ENCODE peak calls at places on chromosome 20, in ten cellular contexts. O, J, G, W, M, N, D, Q, E and H are unnamed samples.
A peak's percentile ranks its signal among the peaks of the same experiment; 100 is the strongest.

GRCh38 chr20:11011653-11012052 is 337.9 kb upstream of the JAG1 start:
- DNase-seq in O (no peak), J (no peak), G (no peak), W (no peak), M (no peak), N (no peak), D (no peak), Q (no peak), E (no peak), H (no peak)

GRCh38 chr20:8005575-8006366 is 13.8 kb downstream of the TMX4 start:
- DNase-seq in O (no peak), J (no peak), G (no peak), W (no peak), M (no peak), N (no peak), D (no peak), Q (no peak), E (no peak), H (no peak)

GRCh38 chr20:47620808-47621805 is 119.4 kb downstream of the NCOA3 start:
- DNase-seq in O (peak; percentile 70), J (no peak), G (no peak), W (peak; percentile 83), M (peak; percentile 91), N (no peak), D (peak; percentile 35), Q (peak; percentile 18), E (peak; percentile 71), H (peak; percentile 27)

GRCh38 chr20:32320305-32320704 is 37.8 kb upstream of the ASXL1 start:
- DNase-seq in O (no peak), J (no peak), G (no peak), W (no peak), M (no peak), N (no peak), D (no peak), Q (no peak), E (no peak), H (no peak)

GRCh38 chr20:52473171-52473570 is 281.6 kb upstream of the ZFP64 start:
- DNase-seq in O (no peak), J (no peak), G (no peak), W (no peak), M (no peak), N (no peak), D (no peak), Q (no peak), E (no peak), H (no peak)

GRCh38 chr20:13261460-13262301 is 40.6 kb downstream of the ISM1 start:
- DNase-seq in O (peak; percentile 56), J (peak; percentile 91), G (no peak), W (peak; percentile 49), M (peak; percentile 78), N (no peak), D (peak; percentile 20), Q (peak; percentile 30), E (peak; percentile 62), H (peak; percentile 52)

GRCh38 chr20:49729780-49730179 is 16.1 kb upstream of the B4GALT5 start:
- DNase-seq in O (no peak), J (no peak), G (no peak), W (no peak), M (no peak), N (no peak), D (no peak), Q (no peak), E (no peak), H (no peak)

GRCh38 chr20:52552181-52552872 is 360.7 kb upstream of the ZFP64 start:
- DNase-seq in O (no peak), J (no peak), G (no peak), W (no peak), M (no peak), N (no peak), D (no peak), Q (no peak), E (no peak), H (no peak)

DNA sequence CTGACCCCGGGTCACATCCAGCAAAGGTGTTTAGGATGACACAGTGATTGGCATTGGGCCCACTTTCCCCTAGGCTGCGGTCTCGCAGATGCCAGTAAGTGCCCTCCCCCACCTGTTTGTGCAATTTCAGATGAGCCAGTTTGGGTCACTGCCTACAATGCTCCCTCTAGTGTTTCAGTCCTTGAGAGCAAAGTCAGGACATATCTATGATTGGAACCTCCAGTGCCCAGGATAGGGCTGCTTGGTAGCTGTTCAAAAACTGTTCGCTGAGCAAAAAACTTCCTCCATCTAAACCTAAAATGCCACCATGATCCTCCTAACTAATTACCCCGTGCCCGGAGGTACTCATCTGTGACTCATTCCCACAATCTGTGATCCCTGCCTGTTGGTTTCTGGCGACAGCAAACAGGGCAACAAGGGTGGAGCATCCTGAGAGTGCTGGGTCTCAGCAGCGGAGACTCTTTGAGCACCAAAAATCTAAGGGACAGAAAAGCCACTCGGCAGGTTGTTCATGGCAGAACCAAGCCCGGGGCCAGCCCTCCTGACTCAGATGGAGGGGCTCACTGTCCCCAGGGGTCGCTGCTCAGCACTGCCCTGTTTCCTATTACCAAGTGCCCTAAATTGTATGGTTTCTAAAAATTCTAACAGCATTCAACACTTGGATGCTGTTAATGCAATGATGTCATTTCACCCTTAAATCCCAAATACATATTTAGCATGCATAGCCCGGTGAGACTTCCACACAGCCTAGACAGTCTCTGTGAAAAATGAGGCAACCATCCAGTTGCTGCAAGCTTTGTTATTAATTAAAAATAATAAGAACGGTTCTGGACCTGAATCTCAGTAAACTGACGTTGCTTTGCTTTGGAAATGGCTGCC is 5.0 kb downstream of the VSX1 start:
- DNase-seq in O (peak; percentile 70), J (peak; percentile 69), G (no peak), W (no peak), M (peak; percentile 63), N (no peak), D (no peak), Q (no peak), E (peak; percentile 80), H (peak; percentile 54)
- H3K4me3 ChIP-seq in O (no peak overlapping the region), J (no peak overlapping the region), G (no peak overlapping the region), W (no peak overlapping the region), M (no peak overlapping the region), N (no peak overlapping the region), D (peak overlapping the region; percentile 28), Q (no peak overlapping the region), E (peak overlapping the region; percentile 40), H (no peak overlapping the region)

GRCh38 chr20:40685349-40685748 is 3.7 kb downstream of the MAFB start:
- DNase-seq in O (no peak), J (peak; percentile 30), G (no peak), W (no peak), M (no peak), N (no peak), D (no peak), Q (no peak), E (no peak), H (no peak)

GRCh38 chr20:40688129-40689099 is 622 bp downstream of the MAFB start:
- DNase-seq in O (no peak), J (no peak), G (no peak), W (no peak), M (no peak), N (no peak), D (no peak), Q (no peak), E (peak; percentile 31), H (no peak)

GRCh38 chr20:40686434-40686882 is 2.6 kb downstream of the MAFB start:
- DNase-seq in O (no peak), J (peak; percentile 51), G (no peak), W (peak; percentile 16), M (no peak), N (no peak), D (no peak), Q (no peak), E (no peak), H (no peak)

GRCh38 chr20:40687384-40688128 is 1.5 kb downstream of the MAFB start:
- DNase-seq in O (no peak), J (peak; percentile 87), G (no peak), W (peak; percentile 52), M (no peak), N (peak; percentile 79), D (no peak), Q (peak; percentile 56), E (no peak), H (no peak)

GRCh38 chr20:40686893-40687292 is 2.1 kb downstream of the MAFB start:
- DNase-seq in O (no peak), J (no peak), G (no peak), W (no peak), M (no peak), N (no peak), D (no peak), Q (no peak), E (no peak), H (no peak)
- H3K4me3 ChIP-seq in O (peak overlapping the region; percentile 21), J (peak overlapping the region; percentile 82), G (no peak overlapping the region), W (peak overlapping the region; percentile 58), M (no peak overlapping the region), N (peak overlapping the region; percentile 67), D (peak overlapping the region; percentile 62), Q (no peak overlapping the region), E (no peak overlapping the region), H (peak overlapping the region; percentile 11)

DNA sequence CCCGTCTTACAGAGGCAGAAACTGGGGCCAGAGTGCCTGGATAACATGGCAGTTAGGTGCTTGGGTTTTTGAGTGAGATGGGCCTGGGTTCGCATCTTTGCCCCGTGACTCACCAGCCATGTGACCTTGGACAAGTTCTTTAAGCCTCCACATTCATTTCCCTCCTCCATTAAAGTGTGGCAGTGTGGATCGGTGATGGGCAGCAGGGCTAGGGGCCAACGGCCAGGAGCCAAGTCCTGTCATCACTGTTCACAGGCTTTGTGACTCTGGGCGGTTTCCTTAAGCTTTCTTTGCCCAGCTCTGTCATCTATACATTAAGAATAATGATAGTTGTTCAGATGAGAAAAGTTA is 85.5 kb upstream of the PMEPA1 start:
- DNase-seq in O (no peak), J (no peak), G (no peak), W (no peak), M (no peak), N (no peak), D (no peak), Q (no peak), E (peak; percentile 27), H (no peak)
- H3K4me3 ChIP-seq in O (no peak overlapping the region), J (no peak overlapping the region), G (no peak overlapping the region), W (no peak overlapping the region), M (no peak overlapping the region), N (no peak overlapping the region), D (no peak overlapping the region), Q (no peak overlapping the region), E (no peak overlapping the region), H (no peak overlapping the region)

GRCh38 chr20:46306743-46307138 is 1.6 kb downstream of the CDH22 start:
- DNase-seq in O (no peak), J (peak; percentile 60), G (no peak), W (no peak), M (no peak), N (no peak), D (no peak), Q (no peak), E (no peak), H (no peak)

GRCh38 chr20:46309945-46310344 is 1.6 kb upstream of the CDH22 start:
- DNase-seq in O (no peak), J (no peak), G (no peak), W (no peak), M (no peak), N (no peak), D (no peak), Q (no peak), E (no peak), H (no peak)

GRCh38 chr20:46307999-46308257 is 370 bp downstream of the CDH22 start:
- DNase-seq in O (no peak), J (no peak), G (no peak), W (no peak), M (no peak), N (no peak), D (no peak), Q (no peak), E (no peak), H (no peak)

GRCh38 chr20:46307139-46307998 is 929 bp downstream of the CDH22 start:
- DNase-seq in O (peak; percentile 81), J (peak; percentile 90), G (peak; percentile 49), W (peak; percentile 22), M (peak; percentile 95), N (no peak), D (peak; percentile 57), Q (peak; percentile 59), E (peak; percentile 69), H (peak; percentile 39)

DNA sequence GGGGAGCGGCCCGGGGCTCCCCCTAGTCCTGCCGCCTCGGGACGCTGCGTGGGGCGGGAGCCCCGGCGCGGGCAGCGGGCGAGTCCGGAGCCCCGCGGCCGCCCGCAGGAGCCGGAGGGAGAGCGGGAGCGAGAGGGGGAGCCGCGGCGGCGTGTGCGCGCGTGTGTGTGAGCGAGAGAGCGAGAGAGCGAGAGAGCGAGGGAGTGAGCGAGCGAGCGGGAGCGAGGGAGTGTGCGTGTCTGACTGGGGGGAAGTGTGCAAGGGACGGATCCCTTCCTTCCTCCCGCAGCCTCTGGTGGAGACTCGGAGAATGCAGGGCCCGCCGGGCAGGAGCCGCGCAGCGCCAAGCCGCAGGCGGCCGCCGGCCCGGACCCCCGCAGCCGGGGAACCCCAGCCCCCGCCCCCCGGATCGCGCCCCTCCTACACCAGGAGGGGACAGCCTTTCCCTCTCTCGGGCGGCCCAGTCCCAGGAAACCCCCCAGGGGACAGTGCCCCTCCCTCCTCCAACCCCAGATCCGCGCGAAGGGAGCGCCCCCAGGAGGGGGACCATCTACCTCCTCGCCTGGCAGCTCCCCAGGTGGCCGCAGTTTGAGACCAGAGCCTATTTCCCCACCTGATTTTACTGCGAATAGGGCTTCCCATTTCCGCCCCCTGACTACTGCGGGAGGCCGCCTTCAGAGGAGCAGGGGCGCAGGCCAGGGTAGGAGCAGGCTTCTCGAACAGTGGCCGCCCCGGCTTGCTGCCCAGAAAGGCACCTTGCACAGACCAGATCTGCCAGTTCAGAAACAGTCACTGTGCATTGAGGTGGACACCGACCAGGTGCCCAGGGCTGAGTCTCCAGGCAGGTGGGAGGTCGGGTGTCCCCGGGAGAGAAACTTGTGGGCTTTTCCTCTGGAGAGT is at the start of gene CDH22:
- DNase-seq in O (peak; percentile 60), J (peak; percentile 85), G (no peak), W (peak; percentile 27), M (peak; percentile 80), N (no peak), D (peak; percentile 36), Q (peak; percentile 48), E (peak; percentile 49), H (no peak)
- H3K4me3 ChIP-seq in O (no peak within 1 kb of the TSS), J (peak within 1 kb of the TSS; percentile 68), G (peak within 1 kb of the TSS; percentile 50), W (peak within 1 kb of the TSS; percentile 25), M (peak within 1 kb of the TSS; percentile 68), N (peak within 1 kb of the TSS; percentile 22), D (peak within 1 kb of the TSS; percentile 64), Q (peak within 1 kb of the TSS; percentile 86), E (peak within 1 kb of the TSS; percentile 55), H (no peak within 1 kb of the TSS)